ENCODE peak calls at places on chromosomes 16 and 17, in four cellular contexts. P, F, B and D are unnamed samples.
A peak's percentile ranks its signal among the peaks of the same experiment; 100 is the strongest.

GRCh38 chr17:34756670-34757021 is 177.3 kb downstream of the TMEM132E start:
- DNase-seq in P (no peak), F (peak; percentile 18), B (no peak), D (peak; percentile 55)

GRCh38 chr17:2815781-2816185 is 19.5 kb downstream of the RAP1GAP2 start:
- DNase-seq in P (no peak), F (peak; percentile 9), B (no peak), D (no peak)

GRCh38 chr17:28953444-28954118 is 2.3 kb upstream of the PHF12 start:
- DNase-seq in P (peak; percentile 41), F (peak; percentile 54), B (peak; percentile 69), D (peak; percentile 53)

GRCh38 chr17:528253-528652 is 175.6 kb upstream of the RPH3AL start:
- DNase-seq in P (no peak), F (no peak), B (no peak), D (no peak)

GRCh38 chr17:64084086-64084939 is 45.6 kb downstream of the ERN1 start:
- DNase-seq in P (peak; percentile 89), F (peak; percentile 94), B (no peak), D (peak; percentile 50)

GRCh38 chr16:35510701-35511100 is 2051.3 kb downstream of the TP53TG3F start:
- DNase-seq in P (no peak), F (no peak), B (no peak), D (no peak)

GRCh38 chr17:9512323-9513168 is 63.1 kb downstream of the STX8 start:
- DNase-seq in P (no peak), F (peak; percentile 71), B (no peak), D (peak; percentile 67)

GRCh38 chr17:60901222-60901621 is 223.6 kb downstream of the BCAS3 start:
- DNase-seq in P (no peak), F (peak; percentile 17), B (no peak), D (peak; percentile 8)

GRCh38 chr16:54375056-54375455 is 88.5 kb upstream of the IRX3 start:
- DNase-seq in P (no peak), F (no peak), B (no peak), D (no peak)

GRCh38 chr17:76924345-76925332 is 56.4 kb downstream of the MGAT5B start:
- DNase-seq in P (no peak), F (no peak), B (no peak), D (no peak)

GRCh38 chr16:56606688-56607618 is 1.4 kb upstream of the MT2A start:
- DNase-seq in P (peak; percentile 97), F (peak; percentile 95), B (no peak), D (peak; percentile 98)

GRCh38 chr17:7213895-7214299 is 5.7 kb downstream of the DLG4 start:
- DNase-seq in P (peak; percentile 86), F (peak; percentile 49), B (peak; percentile 92), D (peak; percentile 86)

GRCh38 chr17:896439-896838 is 83.1 kb downstream of the NXN start:
- DNase-seq in P (no peak), F (no peak), B (no peak), D (no peak)

GRCh38 chr16:23700509-23700908 is 12.5 kb downstream of the ERN2 start:
- DNase-seq in P (no peak), F (no peak), B (no peak), D (peak; percentile 14)

GRCh38 chr17:81933178-81933699 is 3.9 kb downstream of the PYCR1 start:
- DNase-seq in P (no peak), F (no peak), B (no peak), D (no peak)

GRCh38 chr17:66200685-66201092 is 8.8 kb upstream of the CEP112 start:
- DNase-seq in P (peak; percentile 87), F (peak; percentile 82), B (no peak), D (peak; percentile 74)

GRCh38 chr17:8981443-8981842 is 15.9 kb upstream of the PIK3R5 start:
- DNase-seq in P (no peak), F (no peak), B (no peak), D (no peak)

GRCh38 chr16:23986455-23986854 is 150.7 kb downstream of the PRKCB start:
- DNase-seq in P (no peak), F (no peak), B (no peak), D (no peak)

GRCh38 chr17:59141860-59142259 is 13.1 kb downstream of the SKA2 start:
- DNase-seq in P (peak; percentile 60), F (no peak), B (no peak), D (no peak)

GRCh38 chr17:73625975-73626706 is 18.1 kb downstream of the SDK2 start:
- DNase-seq in P (no peak), F (no peak), B (no peak), D (no peak)

GRCh38 chr16:79067600-79067999 is 532.9 kb downstream of the MAF start:
- DNase-seq in P (no peak), F (no peak), B (no peak), D (peak; percentile 2)

GRCh38 chr16:81940781-81941560 is 70.3 kb downstream of the SDR42E1 start:
- DNase-seq in P (peak; percentile 47), F (peak; percentile 63), B (no peak), D (peak; percentile 81)

GRCh38 chr17:823501-823902 is 41.3 kb downstream of the MRM3 start:
- DNase-seq in P (no peak), F (no peak), B (no peak), D (no peak)

GRCh38 chr17:63356275-63356905 is 89.7 kb downstream of the CYB561 start:
- DNase-seq in P (no peak), F (peak; percentile 83), B (no peak), D (peak; percentile 97)

GRCh38 chr16:1470543-1471251 is 4.1 kb downstream of the CLCN7 start:
- DNase-seq in P (no peak), F (no peak), B (no peak), D (peak; percentile 64)

GRCh38 chr16:78464833-78465232 is 365.4 kb downstream of the WWOX start:
- DNase-seq in P (no peak), F (no peak), B (no peak), D (no peak)

GRCh38 chr16:88773812-88774291 is 11.2 kb downstream of the PIEZO1 start:
- DNase-seq in P (no peak), F (peak; percentile 45), B (no peak), D (peak; percentile 94)

GRCh38 chr16:7303014-7303676 is 29.5 kb upstream of the RBFOX1 start:
- DNase-seq in P (no peak), F (no peak), B (no peak), D (no peak)

GRCh38 chr17:436571-436970 is 84.0 kb upstream of the RPH3AL start:
- DNase-seq in P (no peak), F (no peak), B (no peak), D (no peak)

GRCh38 chr16:66948034-66948821 is 12.8 kb upstream of the CES3 start:
- DNase-seq in P (no peak), F (no peak), B (no peak), D (peak; percentile 51)

GRCh38 chr17:45155029-45155428 is 6.6 kb upstream of the HEXIM2 start:
- DNase-seq in P (no peak), F (no peak), B (no peak), D (peak; percentile 26)

GRCh38 chr16:5504028-5504758 is 406.6 kb upstream of the EEF2KMT start:
- DNase-seq in P (no peak), F (no peak), B (no peak), D (no peak)

GRCh38 chr17:49880291-49881053 is 32.6 kb upstream of the TAC4 start:
- DNase-seq in P (peak; percentile 57), F (peak; percentile 91), B (peak; percentile 85), D (peak; percentile 84)

GRCh38 chr17:63399316-63399715 is 46.8 kb downstream of the CYB561 start:
- DNase-seq in P (no peak), F (no peak), B (no peak), D (peak; percentile 75)

DNA sequence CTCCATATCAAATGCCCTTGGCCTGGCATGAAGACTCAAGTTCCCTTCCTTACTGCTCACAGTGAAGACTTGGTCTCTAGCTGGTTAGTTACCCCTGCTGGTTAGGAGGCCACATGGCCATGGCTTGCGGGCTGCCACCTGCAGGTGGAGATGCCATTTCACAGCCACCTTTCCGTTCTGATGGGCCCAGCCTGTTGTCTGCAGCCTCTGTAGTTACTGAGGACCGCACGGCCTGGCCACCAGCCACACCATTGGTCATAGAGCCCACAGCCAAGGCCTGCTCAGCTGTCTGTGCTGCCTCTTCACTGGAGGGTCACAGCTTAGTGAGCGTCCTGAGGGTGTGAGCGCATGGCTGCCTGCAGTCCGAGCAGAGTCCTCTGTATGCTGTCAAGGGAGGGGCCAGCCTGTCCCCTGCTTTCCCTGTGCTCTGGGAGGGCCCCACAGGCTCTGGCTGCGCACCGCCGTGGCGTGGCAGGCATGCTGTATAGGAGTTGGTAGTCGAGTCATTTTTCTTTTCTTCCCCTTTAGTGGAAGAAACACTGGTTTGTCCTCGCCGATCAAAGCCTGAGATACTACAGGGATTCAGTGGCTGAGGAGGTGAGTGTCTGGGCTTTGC is 59.2 kb downstream of the PLD6 start:
- DNase-seq in P (peak; percentile 41), F (peak; percentile 54), B (no peak), D (peak; percentile 44)
- H4K20me1 ChIP-seq in P (no peaks in the 10 kb centered on the region), F (no peaks in the 10 kb centered on the region), B (peaks cover 2% of the 10 kb centered on the region), D (no peaks in the 10 kb centered on the region)

DNA sequence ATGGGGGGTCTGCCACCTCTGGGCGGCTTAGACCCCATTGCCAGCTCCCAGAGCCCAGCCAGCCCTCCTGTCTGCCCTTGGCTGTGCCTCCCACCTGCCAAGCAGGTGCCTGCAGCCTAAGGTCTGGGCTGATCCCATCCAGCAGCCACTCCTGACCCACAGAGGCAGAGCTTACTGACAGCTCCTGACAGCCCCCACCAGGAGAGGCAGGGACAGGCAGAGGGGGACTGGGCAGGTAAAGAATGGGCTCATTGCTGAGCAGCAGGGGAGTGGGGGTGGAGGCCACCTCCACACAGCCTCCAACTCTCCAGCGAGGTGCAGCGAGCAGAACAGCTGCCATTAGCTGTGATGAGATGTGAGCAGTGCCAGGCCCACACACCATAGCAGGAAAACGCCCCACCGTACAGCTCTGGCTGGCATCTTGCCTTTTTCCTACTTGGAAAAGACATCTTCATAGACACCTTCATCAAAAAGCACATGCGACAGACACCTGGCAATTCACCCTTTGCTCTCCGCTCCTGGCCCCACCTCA is 164.4 kb downstream of the C16orf78 start:
- DNase-seq in P (no peak), F (no peak), B (no peak), D (no peak)
- H3K9ac ChIP-seq in P (no peak overlapping the region), F (no peak overlapping the region), B (no peak overlapping the region), D (no peak overlapping the region)

GRCh38 chr16:26801628-26802027 is 265.1 kb upstream of the C16orf82 start:
- DNase-seq in P (no peak), F (no peak), B (no peak), D (no peak)
- H4K20me1 ChIP-seq in P (no peaks in the 10 kb centered on the region), F (no peaks in the 10 kb centered on the region), B (no peaks in the 10 kb centered on the region), D (no peaks in the 10 kb centered on the region)

GRCh38 chr17:57549996-57550395 is 195.1 kb downstream of the CCDC182 start:
- DNase-seq in P (no peak), F (no peak), B (no peak), D (no peak)

GRCh38 chr17:57552114-57552601 is 192.9 kb downstream of the CCDC182 start:
- DNase-seq in P (no peak), F (no peak), B (no peak), D (peak; percentile 42)

GRCh38 chr17:57550671-57551315 is 194.3 kb downstream of the CCDC182 start:
- DNase-seq in P (no peak), F (no peak), B (no peak), D (no peak)

GRCh38 chr17:57553525-57553924 is 191.6 kb downstream of the CCDC182 start:
- DNase-seq in P (no peak), F (no peak), B (no peak), D (no peak)

GRCh38 chr17:57551321-57552079 is 193.6 kb downstream of the CCDC182 start:
- DNase-seq in P (no peak), F (no peak), B (no peak), D (no peak)
- H3K9ac ChIP-seq in P (no peak overlapping the region), F (no peak overlapping the region), B (no peak overlapping the region), D (no peak overlapping the region)